ENCODE peak calls at places on chromosome 15, in four cellular contexts. B is right cardiac atrium, A is retinal pigment epithelial cell, J is adrenal gland. U is an unnamed sample.

GRCh38 chr15:25905140-25905539 is 42.0 kb upstream of the ATP10A start:
- DNase-seq in A (no peak), J (no peak), B (no peak), U (no peak)

GRCh38 chr15:50353999-50354837 is 780 bp downstream of the GABPB1 start:
- DNase-seq in J (peak), A (peak), B (peak), U (peak)

GRCh38 chr15:62903437-62903836 is 139.1 kb upstream of the TPM1 start:
- DNase-seq in J (no peak), B (no peak), A (no peak), U (no peak)

GRCh38 chr15:63759752-63760151 is 74.0 kb downstream of the HERC1 start:
- DNase-seq in B (no peak), A (no peak), J (no peak), U (no peak)

GRCh38 chr15:101579766-101580165 is 72.4 kb downstream of the TM2D3 start:
- DNase-seq in B (no peak), A (peak), J (no peak), U (no peak)

GRCh38 chr15:85723960-85724945 is 70.5 kb downstream of the KLHL25 start:
- DNase-seq in J (no peak), A (no peak), B (no peak), U (no peak)

GRCh38 chr15:57649138-57649537 is 57.4 kb upstream of the POLR2M start:
- DNase-seq in J (no peak), A (peak), B (no peak), U (no peak)

GRCh38 chr15:78850926-78851600 is 21.6 kb upstream of the MORF4L1 start:
- DNase-seq in B (no peak), J (no peak), A (no peak), U (no peak)

GRCh38 chr15:98143116-98143515 is 182.6 kb downstream of the ARRDC4 start:
- DNase-seq in B (no peak), J (no peak), A (no peak), U (no peak)

U was measured in left ventricle myocardium superior.